ENCODE peak calls at places on chromosome 13, in nine cellular contexts. One of them, this sample, is unnamed. For H3K36me3 and H3K9me3, the result is how much of the 10 kb centered on the place peaks cover.

GRCh38 chr13:44719857-44720671 is 143.9 kb upstream of the TSC22D1 start:
- DNase-seq in SK-N-SH: no peak
- DNase-seq in Peyer's patch: no peak
- DNase-seq in psoas muscle: no peak
- DNase-seq in CD8-positive, alpha-beta memory T cell: no peak
- DNase-seq in tibial nerve: no peak
- DNase-seq in IMR-90: peak
- DNase-seq in trophoblast cell: no peak
- DNase-seq in iPS DF 6.9: no peak
- DNase-seq in this sample: no peak

GRCh38 chr13:28953714-28954113 is 133.6 kb downstream of the MTUS2 start:
- DNase-seq in SK-N-SH: no peak
- DNase-seq in Peyer's patch: no peak
- DNase-seq in psoas muscle: no peak
- DNase-seq in CD8-positive, alpha-beta memory T cell: no peak
- DNase-seq in tibial nerve: no peak
- DNase-seq in IMR-90: no peak
- DNase-seq in trophoblast cell: no peak
- DNase-seq in iPS DF 6.9: no peak
- DNase-seq in this sample: no peak

GRCh38 chr13:27375686-27376326 is 48.6 kb upstream of the GTF3A start:
- DNase-seq in SK-N-SH: peak
- DNase-seq in Peyer's patch: peak
- DNase-seq in psoas muscle: peak
- DNase-seq in CD8-positive, alpha-beta memory T cell: peak
- DNase-seq in tibial nerve: no peak
- DNase-seq in IMR-90: peak
- DNase-seq in trophoblast cell: peak
- DNase-seq in iPS DF 6.9: no peak
- DNase-seq in this sample: no peak

GRCh38 chr13:103299079-103299478 is 232.9 kb upstream of the SLC10A2 start:
- DNase-seq in SK-N-SH: no peak
- DNase-seq in Peyer's patch: peak
- DNase-seq in psoas muscle: no peak
- DNase-seq in CD8-positive, alpha-beta memory T cell: no peak
- DNase-seq in tibial nerve: no peak
- DNase-seq in IMR-90: no peak
- DNase-seq in trophoblast cell: no peak
- DNase-seq in iPS DF 6.9: peak
- DNase-seq in this sample: no peak

GRCh38 chr13:30020726-30021312 is 170.4 kb upstream of the UBL3 start:
- DNase-seq in SK-N-SH: no peak
- DNase-seq in Peyer's patch: no peak
- DNase-seq in psoas muscle: no peak
- DNase-seq in CD8-positive, alpha-beta memory T cell: no peak
- DNase-seq in tibial nerve: no peak
- DNase-seq in IMR-90: peak
- DNase-seq in trophoblast cell: peak
- DNase-seq in iPS DF 6.9: no peak
- DNase-seq in this sample: no peak

GRCh38 chr13:28467886-28468519 is 26.9 kb downstream of the FLT1 start:
- DNase-seq in SK-N-SH: no peak
- DNase-seq in Peyer's patch: no peak
- DNase-seq in psoas muscle: no peak
- DNase-seq in CD8-positive, alpha-beta memory T cell: no peak
- DNase-seq in tibial nerve: no peak
- DNase-seq in IMR-90: no peak
- DNase-seq in trophoblast cell: peak
- DNase-seq in iPS DF 6.9: no peak
- DNase-seq in this sample: no peak

GRCh38 chr13:59861676-59862075 is 302.1 kb downstream of the DIAPH3 start:
- DNase-seq in SK-N-SH: no peak
- DNase-seq in Peyer's patch: no peak
- DNase-seq in psoas muscle: no peak
- DNase-seq in CD8-positive, alpha-beta memory T cell: no peak
- DNase-seq in tibial nerve: no peak
- DNase-seq in IMR-90: no peak
- DNase-seq in trophoblast cell: no peak
- DNase-seq in iPS DF 6.9: no peak
- DNase-seq in this sample: no peak

GRCh38 chr13:46982856-46983582 is 86.2 kb upstream of the HTR2A start:
- DNase-seq in SK-N-SH: no peak
- DNase-seq in Peyer's patch: peak
- DNase-seq in psoas muscle: no peak
- DNase-seq in CD8-positive, alpha-beta memory T cell: no peak
- DNase-seq in tibial nerve: no peak
- DNase-seq in IMR-90: no peak
- DNase-seq in trophoblast cell: no peak
- DNase-seq in iPS DF 6.9: no peak
- DNase-seq in this sample: no peak

GRCh38 chr13:29543230-29544215 is 52.0 kb downstream of the SLC7A1 start:
- DNase-seq in SK-N-SH: no peak
- DNase-seq in Peyer's patch: peak
- DNase-seq in psoas muscle: no peak
- DNase-seq in CD8-positive, alpha-beta memory T cell: no peak
- DNase-seq in tibial nerve: no peak
- DNase-seq in IMR-90: peak
- DNase-seq in trophoblast cell: peak
- DNase-seq in iPS DF 6.9: no peak
- DNase-seq in this sample: peak

GRCh38 chr13:79141082-79141481 is 265.0 kb downstream of the RBM26 start:
- DNase-seq in SK-N-SH: peak
- DNase-seq in Peyer's patch: no peak
- DNase-seq in psoas muscle: no peak
- DNase-seq in CD8-positive, alpha-beta memory T cell: no peak
- DNase-seq in tibial nerve: no peak
- DNase-seq in IMR-90: no peak
- DNase-seq in trophoblast cell: no peak
- DNase-seq in iPS DF 6.9: no peak
- DNase-seq in this sample: no peak

GRCh38 chr13:61029064-61029463 is 386.6 kb downstream of the PCDH20 start:
- DNase-seq in SK-N-SH: peak
- DNase-seq in Peyer's patch: no peak
- DNase-seq in psoas muscle: no peak
- DNase-seq in CD8-positive, alpha-beta memory T cell: no peak
- DNase-seq in tibial nerve: no peak
- DNase-seq in IMR-90: no peak
- DNase-seq in trophoblast cell: no peak
- DNase-seq in iPS DF 6.9: peak
- DNase-seq in this sample: no peak

DNA sequence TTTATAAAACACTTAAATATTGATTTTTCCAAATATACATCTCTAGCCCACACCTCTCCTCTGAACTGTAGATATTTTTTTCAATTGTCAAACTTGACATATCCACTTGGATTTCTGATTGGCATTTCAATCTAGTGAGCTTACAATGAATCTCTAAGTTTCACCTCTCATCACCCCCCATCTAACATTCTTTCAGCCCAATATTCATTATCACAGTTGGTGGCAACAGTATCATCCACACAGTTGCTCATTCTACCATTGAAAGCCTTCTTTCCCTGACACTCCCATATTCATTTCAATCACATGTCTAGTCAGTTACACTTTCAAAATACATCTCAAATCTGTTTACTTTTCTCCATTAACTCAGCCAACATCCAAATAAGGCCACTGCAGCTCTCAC is 385.2 kb downstream of the PCDH20 start:
- DNase-seq in SK-N-SH: no peak
- DNase-seq in Peyer's patch: no peak
- DNase-seq in psoas muscle: no peak
- DNase-seq in CD8-positive, alpha-beta memory T cell: no peak
- DNase-seq in tibial nerve: no peak
- DNase-seq in IMR-90: no peak
- DNase-seq in trophoblast cell: no peak
- DNase-seq in iPS DF 6.9: no peak
- DNase-seq in this sample: no peak
- H3K36me3 ChIP-seq in SK-N-SH: under half
- H3K36me3 ChIP-seq in Peyer's patch: under half
- H3K36me3 ChIP-seq in psoas muscle: under half
- H3K36me3 ChIP-seq in CD8-positive, alpha-beta memory T cell: under half
- H3K36me3 ChIP-seq in tibial nerve: under half
- H3K36me3 ChIP-seq in IMR-90: under half
- H3K36me3 ChIP-seq in trophoblast cell: under half
- H3K36me3 ChIP-seq in iPS DF 6.9: under half
- H3K36me3 ChIP-seq in this sample: under half

DNA sequence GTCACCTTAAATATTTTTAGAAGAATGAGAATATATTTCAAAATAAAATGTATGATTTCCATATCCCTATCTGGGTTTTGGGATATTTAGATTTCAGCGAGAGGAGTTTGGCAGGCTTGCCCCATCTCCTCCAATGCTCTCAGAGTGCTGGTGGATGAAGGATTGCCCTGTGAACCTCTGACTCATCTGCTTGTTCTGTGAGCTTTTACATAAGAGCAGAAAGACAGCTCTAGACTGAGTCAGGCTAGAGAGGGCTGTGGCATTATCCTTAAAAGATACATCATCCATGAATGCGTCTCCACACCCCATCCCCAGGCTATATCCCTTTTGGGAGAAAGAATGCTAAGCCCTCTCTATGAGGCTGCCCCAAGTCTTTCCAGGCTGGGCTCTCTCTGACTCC is 190.6 kb downstream of the TUBA3C start:
- DNase-seq in SK-N-SH: no peak
- DNase-seq in Peyer's patch: no peak
- DNase-seq in psoas muscle: no peak
- DNase-seq in CD8-positive, alpha-beta memory T cell: no peak
- DNase-seq in tibial nerve: no peak
- DNase-seq in IMR-90: no peak
- DNase-seq in trophoblast cell: no peak
- DNase-seq in iPS DF 6.9: no peak
- DNase-seq in this sample: no peak
- H3K9me3 ChIP-seq in SK-N-SH: under half
- H3K9me3 ChIP-seq in Peyer's patch: under half
- H3K9me3 ChIP-seq in psoas muscle: under half
- H3K9me3 ChIP-seq in CD8-positive, alpha-beta memory T cell: under half
- H3K9me3 ChIP-seq in tibial nerve: under half
- H3K9me3 ChIP-seq in IMR-90: under half
- H3K9me3 ChIP-seq in trophoblast cell: under half
- H3K9me3 ChIP-seq in iPS DF 6.9: under half
- H3K9me3 ChIP-seq in this sample: under half

GRCh38 chr13:40635315-40635995 is 31.0 kb downstream of the FOXO1 start:
- DNase-seq in SK-N-SH: no peak
- DNase-seq in Peyer's patch: no peak
- DNase-seq in psoas muscle: no peak
- DNase-seq in CD8-positive, alpha-beta memory T cell: no peak
- DNase-seq in tibial nerve: no peak
- DNase-seq in IMR-90: no peak
- DNase-seq in trophoblast cell: no peak
- DNase-seq in iPS DF 6.9: no peak
- DNase-seq in this sample: no peak

GRCh38 chr13:40637644-40638043 is 28.8 kb downstream of the FOXO1 start:
- DNase-seq in SK-N-SH: no peak
- DNase-seq in Peyer's patch: no peak
- DNase-seq in psoas muscle: no peak
- DNase-seq in CD8-positive, alpha-beta memory T cell: no peak
- DNase-seq in tibial nerve: no peak
- DNase-seq in IMR-90: no peak
- DNase-seq in trophoblast cell: no peak
- DNase-seq in iPS DF 6.9: no peak
- DNase-seq in this sample: no peak

GRCh38 chr13:40631605-40632004 is 34.8 kb downstream of the FOXO1 start:
- DNase-seq in SK-N-SH: no peak
- DNase-seq in Peyer's patch: no peak
- DNase-seq in psoas muscle: no peak
- DNase-seq in CD8-positive, alpha-beta memory T cell: no peak
- DNase-seq in tibial nerve: no peak
- DNase-seq in IMR-90: no peak
- DNase-seq in trophoblast cell: no peak
- DNase-seq in iPS DF 6.9: no peak
- DNase-seq in this sample: peak

GRCh38 chr13:40629678-40630384 is 36.6 kb downstream of the FOXO1 start:
- DNase-seq in SK-N-SH: no peak
- DNase-seq in Peyer's patch: no peak
- DNase-seq in psoas muscle: no peak
- DNase-seq in CD8-positive, alpha-beta memory T cell: no peak
- DNase-seq in tibial nerve: no peak
- DNase-seq in IMR-90: no peak
- DNase-seq in trophoblast cell: no peak
- DNase-seq in iPS DF 6.9: no peak
- DNase-seq in this sample: no peak

DNA sequence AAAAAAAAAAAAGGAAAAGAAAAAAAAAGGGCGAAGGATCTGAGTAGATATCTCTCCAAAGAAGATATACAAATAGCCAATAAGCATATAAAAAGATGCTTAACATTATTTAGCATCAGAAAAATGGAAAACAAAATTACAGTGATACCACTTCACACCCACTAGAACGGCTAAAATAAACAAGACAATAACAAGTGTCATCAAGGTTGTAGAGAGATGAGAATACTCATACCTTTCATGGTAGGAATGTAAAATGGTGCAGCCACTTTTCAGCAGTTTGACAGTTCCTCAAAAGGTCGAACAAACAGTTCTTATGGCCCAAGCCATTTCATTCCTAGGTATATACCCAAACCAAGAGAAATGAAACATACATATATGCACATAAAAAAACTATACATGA is 33.5 kb downstream of the FOXO1 start:
- DNase-seq in SK-N-SH: no peak
- DNase-seq in Peyer's patch: no peak
- DNase-seq in psoas muscle: no peak
- DNase-seq in CD8-positive, alpha-beta memory T cell: no peak
- DNase-seq in tibial nerve: no peak
- DNase-seq in IMR-90: no peak
- DNase-seq in trophoblast cell: no peak
- DNase-seq in iPS DF 6.9: no peak
- DNase-seq in this sample: no peak
- H3K36me3 ChIP-seq in SK-N-SH: under half
- H3K36me3 ChIP-seq in Peyer's patch: under half
- H3K36me3 ChIP-seq in psoas muscle: under half
- H3K36me3 ChIP-seq in CD8-positive, alpha-beta memory T cell: under half
- H3K36me3 ChIP-seq in tibial nerve: under half
- H3K36me3 ChIP-seq in IMR-90: under half
- H3K36me3 ChIP-seq in trophoblast cell: under half
- H3K36me3 ChIP-seq in iPS DF 6.9: under half
- H3K36me3 ChIP-seq in this sample: under half

GRCh38 chr13:107612376-107612775 is 603.0 kb downstream of the LIG4 start:
- DNase-seq in SK-N-SH: no peak
- DNase-seq in Peyer's patch: no peak
- DNase-seq in psoas muscle: no peak
- DNase-seq in CD8-positive, alpha-beta memory T cell: no peak
- DNase-seq in tibial nerve: no peak
- DNase-seq in IMR-90: no peak
- DNase-seq in trophoblast cell: no peak
- DNase-seq in iPS DF 6.9: no peak
- DNase-seq in this sample: no peak
- H3K9me3 ChIP-seq in SK-N-SH: under half
- H3K9me3 ChIP-seq in Peyer's patch: under half
- H3K9me3 ChIP-seq in psoas muscle: under half
- H3K9me3 ChIP-seq in CD8-positive, alpha-beta memory T cell: under half
- H3K9me3 ChIP-seq in tibial nerve: under half
- H3K9me3 ChIP-seq in IMR-90: under half
- H3K9me3 ChIP-seq in trophoblast cell: under half
- H3K9me3 ChIP-seq in iPS DF 6.9: under half
- H3K9me3 ChIP-seq in this sample: under half

This sample was measured in naive thymus-derived CD4-positive, alpha-beta T cell.